ENCODE peak calls at places on chromosomes 13 and 19, in five cellular contexts. V is myocyte, W is activated B cell treated with CpG ODN at 0.5 μM for 24 hours, Y is NCI-H345, Z is germinal center. K is an unnamed sample.

GRCh38 chr13:89832827-89833226 is 1514.7 kb upstream of the MIR17HG start:
- DNase-seq in V (no peak), W (no peak), Y (no peak), Z (no peak), K (no peak)

GRCh38 chr19:49558591-49558990 is 21.8 kb downstream of the NOSIP start:
- DNase-seq in V (no peak), W (no peak), Y (no peak), Z (no peak), K (no peak)

GRCh38 chr13:36157475-36157874 is 26.3 kb upstream of the DCLK1 start:
- DNase-seq in V (peak), W (no peak), Y (peak), Z (no peak), K (peak)

GRCh38 chr19:15836345-15836594 is 20.8 kb upstream of the OR10H1 start:
- DNase-seq in V (no peak), W (no peak), Y (no peak), Z (no peak), K (no peak)

GRCh38 chr19:30669329-30670010 is 297.3 kb downstream of the ZNF536 start:
- DNase-seq in V (peak), W (no peak), Y (peak), Z (peak), K (peak)

GRCh38 chr19:4304509-4305252 is at the start of gene FSD1:
- DNase-seq in V (peak), W (peak), Y (peak), Z (peak), K (peak)

GRCh38 chr19:30678168-30678567 is 306.0 kb downstream of the ZNF536 start:
- DNase-seq in V (no peak), W (no peak), Y (no peak), Z (no peak), K (no peak)

GRCh38 chr19:21588202-21588601 is 82.8 kb downstream of the ZNF429 start:
- DNase-seq in V (no peak), W (no peak), Y (no peak), Z (no peak), K (no peak)

GRCh38 chr13:29946093-29946492 is 95.7 kb upstream of the UBL3 start:
- DNase-seq in V (no peak), W (no peak), Y (no peak), Z (no peak), K (no peak)

GRCh38 chr19:1112254-1113208 is 8.7 kb downstream of the GPX4 start:
- DNase-seq in V (no peak), W (no peak), Y (no peak), Z (no peak), K (no peak)

GRCh38 chr13:97856001-97856675 is 97.3 kb upstream of the IPO5 start:
- DNase-seq in V (no peak), W (no peak), Y (no peak), Z (no peak), K (no peak)

GRCh38 chr19:16160943-16161560 is 12.3 kb downstream of the CIB3 start:
- DNase-seq in V (peak), W (no peak), Y (no peak), Z (no peak), K (no peak)

GRCh38 chr19:49398001-49398615 is 10.1 kb downstream of the KASH5 start:
- DNase-seq in V (no peak), W (no peak), Y (no peak), Z (no peak), K (peak)

GRCh38 chr19:39765091-39766076 is 13.3 kb upstream of the LEUTX start:
- DNase-seq in V (peak), W (no peak), Y (peak), Z (peak), K (peak)

GRCh38 chr19:49362048-49362925 is at the start of gene TEAD2:
- DNase-seq in V (peak), W (peak), Y (no peak), Z (peak), K (no peak)

GRCh38 chr13:66714795-66715194 is 515.3 kb downstream of the PCDH9 start:
- DNase-seq in V (no peak), W (no peak), Y (no peak), Z (no peak), K (peak)

GRCh38 chr19:2315818-2316353 is 7.9 kb upstream of the LINGO3 start:
- DNase-seq in V (peak), W (peak), Y (no peak), Z (no peak), K (peak)

GRCh38 chr19:21328402-21328801 is 808 bp downstream of the ZNF708 start:
- DNase-seq in V (no peak), W (no peak), Y (peak), Z (peak), K (peak)

GRCh38 chr19:2933490-2933910 is 11.3 kb downstream of the ZNF77 start:
- DNase-seq in V (no peak), W (no peak), Y (no peak), Z (no peak), K (no peak)

GRCh38 chr19:4909172-4909896 is at the start of gene UHRF1:
- DNase-seq in V (no peak), W (no peak), Y (peak), Z (peak), K (peak)

K was measured in NCI-H69.